ENCODE peak calls at places on chromosome 11, in seven cellular contexts. Z is stimulated activated CD4-positive, alpha-beta T cell treated with anti-CD3 and anti-CD28 coated beads, Interleukin-12 subunit alpha, Interleukin-12 subunit beta, amount 100 ng/mL, for 4 hours; H is Right ventricle myocardium superior; C is ovary; D is foreskin fibroblast; Q is mucosa of gallbladder; P is nucleus accumbens. R is an unnamed sample.

GRCh38 chr11:3041699-3042098 is 15.5 kb downstream of the CARS1 start:
- DNase-seq in C (no peak), D (no peak), Z (no peak), H (peak), P (no peak), Q (peak), R (no peak)

GRCh38 chr11:102575016-102575415 is 44.5 kb upstream of the MMP7 start:
- DNase-seq in H (no peak), C (no peak), D (peak), Z (no peak), Q (no peak), P (no peak), R (no peak)

GRCh38 chr11:47443817-47444216 is 5.1 kb downstream of the RAPSN start:
- DNase-seq in D (no peak), P (no peak), C (no peak), Q (no peak), Z (no peak), H (no peak), R (no peak)

GRCh38 chr11:84655729-84656128 is 971.4 kb downstream of the DLG2 start:
- DNase-seq in Q (no peak), Z (no peak), D (no peak), P (no peak), C (no peak), H (no peak), R (no peak)

GRCh38 chr11:119405986-119406385 is 17.0 kb downstream of the THY1 start:
- DNase-seq in C (no peak), D (no peak), Z (no peak), Q (no peak), H (no peak), P (no peak), R (no peak)

GRCh38 chr11:69637601-69637955 is 3.4 kb upstream of the CCND1 start:
- DNase-seq in C (no peak), H (no peak), Q (no peak), D (no peak), Z (no peak), P (no peak), R (no peak)

GRCh38 chr11:63553759-63554158 is 9.4 kb downstream of the PLAAT2 start:
- DNase-seq in H (no peak), Z (no peak), C (no peak), P (no peak), D (no peak), Q (no peak), R (no peak)

GRCh38 chr11:695606-696381 is at the start of gene TMEM80:
- DNase-seq in Z (peak), Q (peak), D (peak), H (peak), C (peak), P (peak), R (peak)

GRCh38 chr11:26188559-26188958 is 143.4 kb upstream of the ANO3 start:
- DNase-seq in D (peak), Z (no peak), H (no peak), P (no peak), C (no peak), Q (no peak), R (no peak)

GRCh38 chr11:405323-405975 is 9.3 kb downstream of the SIGIRR start:
- DNase-seq in D (no peak), Q (no peak), P (no peak), C (no peak), Z (no peak), H (peak), R (no peak)

GRCh38 chr11:5556596-5557188 is 8.4 kb upstream of the OR52H1 start:
- DNase-seq in Z (no peak), P (no peak), D (no peak), Q (no peak), C (no peak), H (no peak), R (no peak)

GRCh38 chr11:120184371-120184945 is 26.4 kb upstream of the OAF start:
- DNase-seq in C (peak), P (no peak), D (no peak), Q (no peak), Z (no peak), H (peak), R (no peak)

GRCh38 chr11:47788181-47788580 is 21.0 kb upstream of the FNBP4 start:
- DNase-seq in H (no peak), P (no peak), Q (no peak), D (no peak), Z (no peak), C (no peak), R (no peak)

GRCh38 chr11:78647266-78647915 is 72.7 kb upstream of the NARS2 start:
- DNase-seq in Z (no peak), Q (no peak), C (no peak), H (no peak), P (no peak), D (no peak), R (no peak)

GRCh38 chr11:130907229-130907628 is 9.1 kb downstream of the SNX19 start:
- DNase-seq in Z (no peak), D (no peak), Q (no peak), H (no peak), P (no peak), C (no peak), R (no peak)

GRCh38 chr11:64803846-64804345 is 882 bp upstream of the MAP4K2 start:
- DNase-seq in D (no peak), C (no peak), H (no peak), P (no peak), Z (no peak), Q (no peak), R (no peak)

GRCh38 chr11:75474878-75475766 is 42.1 kb upstream of the KLHL35 start:
- DNase-seq in D (no peak), Q (peak), C (peak), H (peak), Z (peak), P (no peak), R (no peak)

R was measured in LoVo.